ENCODE peak calls at places on chromosomes 5 and 9, in six cellular contexts. J, P, L, G, O and H are unnamed samples.

GRCh38 chr5:170570492-170570891 is 66.7 kb downstream of the KCNIP1 start:
- DNase-seq in G (no peak), L (no peak), P (no peak), O (peak; percentile 47), J (no peak), H (no peak)

GRCh38 chr5:172904643-172905345 is 54.4 kb upstream of the RPL26L1 start:
- DNase-seq in J (peak; percentile 85), O (peak; percentile 99), P (peak; percentile 97), L (peak; percentile 89), G (no peak), H (peak; percentile 100)

GRCh38 chr9:93089481-93089991 is 6.5 kb upstream of the CARD19 start:
- DNase-seq in J (peak; percentile 55), G (no peak), L (peak; percentile 19), O (no peak), P (no peak), H (no peak)

GRCh38 chr9:16709936-16710335 is 160.5 kb downstream of the BNC2 start:
- DNase-seq in J (no peak), O (no peak), G (no peak), P (no peak), L (no peak), H (no peak)

GRCh38 chr5:14491505-14491904 is 90.1 kb upstream of the OTULINL start:
- DNase-seq in G (no peak), P (peak; percentile 92), J (no peak), L (no peak), O (no peak), H (no peak)

GRCh38 chr5:85069659-85070640 is 685.3 kb upstream of the EDIL3 start:
- DNase-seq in P (no peak), J (no peak), G (no peak), L (no peak), O (no peak), H (no peak)

GRCh38 chr9:95836072-95836471 is 39.4 kb upstream of the ERCC6L2 start:
- DNase-seq in L (no peak), P (no peak), J (no peak), G (no peak), O (no peak), H (no peak)

GRCh38 chr5:14252793-14253192 is 109.7 kb downstream of the TRIO start:
- DNase-seq in P (no peak), O (no peak), G (no peak), J (no peak), L (no peak), H (no peak)

GRCh38 chr5:164934039-164934438 is 1428.6 kb downstream of the MAT2B start:
- DNase-seq in G (no peak), O (no peak), P (no peak), L (no peak), J (no peak), H (no peak)

GRCh38 chr5:136729901-136730355 is 364.6 kb upstream of the TRPC7 start:
- DNase-seq in O (no peak), L (no peak), J (no peak), G (no peak), P (peak; percentile 35), H (no peak)
- H3K27ac ChIP-seq in O (no peak overlapping the region), L (no peak overlapping the region), J (no peak overlapping the region), G (no peak overlapping the region), P (peak overlapping the region; percentile 95), H (no peak overlapping the region)

DNA sequence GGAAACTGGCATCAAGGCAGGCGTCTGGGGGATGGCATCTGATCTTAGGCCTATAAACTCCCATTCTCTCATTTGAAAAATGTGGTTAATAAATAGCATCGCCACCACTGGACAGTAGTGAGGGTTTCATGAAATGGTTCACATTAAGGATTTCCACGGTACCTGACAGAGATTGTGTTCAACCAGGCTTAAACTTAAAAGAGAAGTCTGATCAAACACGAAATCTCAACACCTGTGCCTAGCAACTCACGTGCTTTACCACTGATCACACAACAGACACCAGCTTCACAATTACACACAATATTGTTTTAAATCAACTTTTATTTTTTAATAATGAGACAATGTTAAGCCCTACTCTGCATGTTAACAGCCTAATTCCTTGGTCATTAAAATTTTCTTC is 2.9 kb downstream of the DENND1A start:
- DNase-seq in G (no peak), O (no peak), J (no peak), L (no peak), P (no peak), H (no peak)
- H3K4me1 ChIP-seq in G (peaks cover 22% of the 10 kb centered on the region), O (peaks cover 24% of the 10 kb centered on the region), J (peaks cover 22% of the 10 kb centered on the region), L (peaks cover 46% of the 10 kb centered on the region), P (peaks cover 52% of the 10 kb centered on the region), H (peaks cover 8% of the 10 kb centered on the region)

DNA sequence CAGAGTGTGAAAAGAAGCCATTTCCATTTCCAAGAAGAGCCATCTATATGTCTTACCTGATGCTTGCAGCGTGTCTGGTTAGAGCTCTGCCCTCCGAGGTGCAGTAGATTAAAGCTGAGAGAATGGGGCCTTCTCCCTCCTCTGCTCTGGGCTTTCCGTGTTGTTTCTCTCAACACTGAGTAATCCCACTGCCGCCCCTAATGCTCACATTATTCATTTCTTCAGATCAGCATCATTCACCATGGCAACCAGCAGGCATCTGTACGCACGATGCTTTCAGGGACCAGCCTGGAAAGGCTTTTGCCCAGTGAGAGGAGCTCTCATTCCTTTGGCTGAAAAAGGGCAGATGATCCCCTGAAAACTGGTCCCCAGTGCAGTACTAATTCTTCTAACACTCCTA is 79.6 kb downstream of the CYFIP2 start:
- DNase-seq in J (no peak), G (no peak), O (no peak), L (no peak), P (no peak), H (no peak)
- H3K27ac ChIP-seq in J (no peak overlapping the region), G (no peak overlapping the region), O (no peak overlapping the region), L (no peak overlapping the region), P (no peak overlapping the region), H (no peak overlapping the region)

GRCh38 chr9:129879991-129880653 is 44.9 kb downstream of the USP20 start:
- DNase-seq in L (no peak), J (no peak), G (no peak), P (no peak), O (no peak), H (no peak)
- H3K4me1 ChIP-seq in L (peaks cover 18% of the 10 kb centered on the region), J (peaks cover 15% of the 10 kb centered on the region), G (peaks cover 13% of the 10 kb centered on the region), P (peaks cover 16% of the 10 kb centered on the region), O (peaks cover 16% of the 10 kb centered on the region), H (no peaks in the 10 kb centered on the region)

DNA sequence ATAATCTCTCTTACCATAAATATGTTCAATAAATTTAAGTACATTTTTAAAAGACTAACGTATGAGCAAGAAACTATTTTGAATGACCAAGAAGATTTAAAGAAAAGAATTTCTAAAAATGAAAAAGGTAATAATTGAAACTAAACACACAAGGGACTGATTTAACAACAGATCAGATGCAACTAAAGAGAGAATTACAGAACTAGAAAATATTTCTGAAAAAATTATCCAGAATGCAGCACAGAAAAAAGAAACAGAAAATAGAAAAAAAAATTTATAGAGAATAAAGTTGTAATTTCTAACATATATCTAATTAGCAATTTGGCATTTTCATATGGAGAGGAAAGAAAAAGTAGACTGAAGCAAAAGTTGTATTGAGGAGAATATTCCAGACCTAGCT is 269.3 kb downstream of the TLE1 start:
- DNase-seq in P (no peak), J (no peak), G (no peak), O (no peak), L (no peak), H (no peak)
- H3K27ac ChIP-seq in P (no peak overlapping the region), J (no peak overlapping the region), G (no peak overlapping the region), O (no peak overlapping the region), L (no peak overlapping the region), H (no peak overlapping the region)

GRCh38 chr9:136805207-136805740 is 2.5 kb upstream of the RABL6 start:
- DNase-seq in G (no peak), P (no peak), J (no peak), L (no peak), O (no peak), H (no peak)
- H3K4me1 ChIP-seq in G (peaks cover 21% of the 10 kb centered on the region), P (peaks cover 32% of the 10 kb centered on the region), J (peaks cover 44% of the 10 kb centered on the region), L (peaks cover 46% of the 10 kb centered on the region), O (peaks cover 47% of the 10 kb centered on the region), H (peaks cover 10% of the 10 kb centered on the region)

GRCh38 chr9:129079829-129080228 is 1.1 kb upstream of the DOLPP1 start:
- DNase-seq in L (no peak), G (no peak), O (no peak), J (no peak), P (no peak), H (no peak)

GRCh38 chr9:129081388-129081889 is 528 bp downstream of the DOLPP1 start:
- DNase-seq in L (peak; percentile 66), O (no peak), J (no peak), G (no peak), P (no peak), H (peak; percentile 18)

GRCh38 chr9:129078691-129079503 is 2.0 kb upstream of the DOLPP1 start:
- DNase-seq in P (no peak), J (peak; percentile 76), G (no peak), L (no peak), O (no peak), H (no peak)

GRCh38 chr9:129080608-129081387 is at the start of gene DOLPP1:
- DNase-seq in P (peak; percentile 100), O (peak; percentile 99), J (peak; percentile 100), L (peak; percentile 100), G (peak; percentile 99), H (peak; percentile 97)

GRCh38 chr9:129080312-129080607 is 651 bp upstream of the DOLPP1 start:
- DNase-seq in G (no peak), J (no peak), P (no peak), L (no peak), O (no peak), H (no peak)
- H3K27ac ChIP-seq in G (peak overlapping the region; percentile 46), J (peak overlapping the region; percentile 50), P (no peak overlapping the region), L (peak overlapping the region; percentile 84), O (peak overlapping the region; percentile 49), H (no peak overlapping the region)

GRCh38 chr9:69632768-69633167 is 39.4 kb downstream of the APBA1 start:
- DNase-seq in G (no peak), P (no peak), J (no peak), O (no peak), L (no peak), H (no peak)
- H3K4me1 ChIP-seq in G (no peaks in the 10 kb centered on the region), P (no peaks in the 10 kb centered on the region), J (no peaks in the 10 kb centered on the region), O (no peaks in the 10 kb centered on the region), L (no peaks in the 10 kb centered on the region), H (peaks cover 9% of the 10 kb centered on the region)

GRCh38 chr5:91119941-91120850 is 262.9 kb downstream of the ARRDC3 start:
- DNase-seq in P (no peak), J (no peak), O (no peak), G (peak; percentile 59), L (no peak), H (no peak)

GRCh38 chr5:91123896-91124295 is 259.2 kb downstream of the ARRDC3 start:
- DNase-seq in G (no peak), J (no peak), L (no peak), P (no peak), O (no peak), H (no peak)

GRCh38 chr5:91123291-91123690 is 259.8 kb downstream of the ARRDC3 start:
- DNase-seq in G (no peak), P (no peak), O (no peak), L (no peak), J (no peak), H (no peak)

GRCh38 chr5:91121347-91121993 is 261.6 kb downstream of the ARRDC3 start:
- DNase-seq in G (no peak), J (no peak), L (no peak), P (no peak), O (no peak), H (no peak)

DNA sequence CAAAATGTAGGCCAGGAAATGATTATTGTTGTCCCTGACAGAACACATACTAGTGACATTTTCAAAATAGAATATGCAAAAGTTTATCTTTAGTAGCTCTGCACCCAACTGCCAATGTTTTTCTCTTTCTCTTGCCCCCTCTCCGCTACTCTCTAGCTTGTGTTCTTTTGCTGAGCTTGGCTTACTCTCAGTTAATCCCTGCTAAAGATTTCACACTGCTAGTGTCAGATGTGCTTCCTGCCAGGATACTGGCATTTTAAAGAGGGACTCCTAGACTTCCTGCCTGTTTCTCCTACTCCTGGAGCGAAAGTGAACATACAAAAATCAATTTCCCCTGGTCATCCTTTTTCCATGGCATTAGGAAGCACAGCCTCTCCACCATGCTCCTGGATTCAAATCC is 260.5 kb downstream of the ARRDC3 start:
- DNase-seq in G (no peak), L (no peak), O (no peak), J (no peak), P (no peak), H (no peak)
- H3K27ac ChIP-seq in G (no peak overlapping the region), L (no peak overlapping the region), O (no peak overlapping the region), J (peak overlapping the region; percentile 75), P (no peak overlapping the region), H (no peak overlapping the region)